ENCODE peak calls at places on chromosomes 12 and 14, in four cellular contexts. J, P, C and T are unnamed samples.

GRCh38 chr12:50315803-50316202 is 32.5 kb upstream of the LIMA1 start:
- DNase-seq in J (no peak), P (no peak), C (no peak), T (no peak)

GRCh38 chr12:69779928-69780327 is 41.3 kb downstream of the RAB3IP start:
- DNase-seq in J (no peak), P (peak), C (peak), T (peak)

GRCh38 chr12:27682534-27682933 is 13.7 kb upstream of the REP15 start:
- DNase-seq in J (no peak), P (peak), C (peak), T (no peak)

GRCh38 chr14:61525293-61526011 is 169.9 kb upstream of the HIF1A start:
- DNase-seq in J (peak), P (peak), C (peak), T (peak)

GRCh38 chr12:113333877-113334785 is 778 bp downstream of the SLC8B1 start:
- DNase-seq in J (no peak), P (no peak), C (no peak), T (no peak)

GRCh38 chr12:6767301-6767591 is 1.1 kb downstream of the PTMS start:
- DNase-seq in J (no peak), P (no peak), C (no peak), T (no peak)

GRCh38 chr14:96893966-96894622 is 96.9 kb downstream of the VRK1 start:
- DNase-seq in J (no peak), P (no peak), C (no peak), T (no peak)

GRCh38 chr14:31964979-31965734 is 111.9 kb upstream of the ARHGAP5 start:
- DNase-seq in J (no peak), P (no peak), C (no peak), T (no peak)

GRCh38 chr14:105475916-105476845 is 1.6 kb downstream of the CRIP2 start:
- DNase-seq in J (no peak), P (peak), C (peak), T (no peak)

GRCh38 chr14:80323266-80323665 is 112.0 kb upstream of the DIO2 start:
- DNase-seq in J (no peak), P (no peak), C (no peak), T (no peak)

GRCh38 chr12:124411291-124411878 is 116.5 kb downstream of the RFLNA start:
- DNase-seq in J (no peak), P (peak), C (peak), T (no peak)

GRCh38 chr14:29054119-29054518 is 287.5 kb downstream of the FOXG1 start:
- DNase-seq in J (no peak), P (peak), C (no peak), T (no peak)

GRCh38 chr14:63508033-63508432 is 35.1 kb downstream of the PPP2R5E start:
- DNase-seq in J (no peak), P (no peak), C (no peak), T (no peak)

GRCh38 chr12:130651188-130651587 is 64.9 kb downstream of the RIMBP2 start:
- DNase-seq in J (no peak), P (no peak), C (no peak), T (no peak)

GRCh38 chr12:132309162-132310086 is 20.0 kb downstream of the GALNT9 start:
- DNase-seq in J (no peak), P (no peak), C (no peak), T (no peak)

GRCh38 chr12:42689699-42690098 is 100.2 kb upstream of the PRICKLE1 start:
- DNase-seq in J (no peak), P (no peak), C (no peak), T (no peak)

GRCh38 chr14:59126714-59127436 is 61.6 kb upstream of the DAAM1 start:
- DNase-seq in J (peak), P (peak), C (peak), T (peak)

GRCh38 chr14:59130472-59130871 is 58.0 kb upstream of the DAAM1 start:
- DNase-seq in J (no peak), P (no peak), C (no peak), T (no peak)

GRCh38 chr14:59125156-59125555 is 63.3 kb upstream of the DAAM1 start:
- DNase-seq in J (no peak), P (no peak), C (no peak), T (no peak)

GRCh38 chr14:59123975-59124374 is 64.5 kb upstream of the DAAM1 start:
- DNase-seq in J (no peak), P (peak), C (peak), T (no peak)

GRCh38 chr14:59127437-59127732 is 61.1 kb upstream of the DAAM1 start:
- DNase-seq in J (no peak), P (no peak), C (no peak), T (no peak)
- TF ChIP-seq CTCF in J (peak), P (no peak), C (no peak), T (no peak)

DNA sequence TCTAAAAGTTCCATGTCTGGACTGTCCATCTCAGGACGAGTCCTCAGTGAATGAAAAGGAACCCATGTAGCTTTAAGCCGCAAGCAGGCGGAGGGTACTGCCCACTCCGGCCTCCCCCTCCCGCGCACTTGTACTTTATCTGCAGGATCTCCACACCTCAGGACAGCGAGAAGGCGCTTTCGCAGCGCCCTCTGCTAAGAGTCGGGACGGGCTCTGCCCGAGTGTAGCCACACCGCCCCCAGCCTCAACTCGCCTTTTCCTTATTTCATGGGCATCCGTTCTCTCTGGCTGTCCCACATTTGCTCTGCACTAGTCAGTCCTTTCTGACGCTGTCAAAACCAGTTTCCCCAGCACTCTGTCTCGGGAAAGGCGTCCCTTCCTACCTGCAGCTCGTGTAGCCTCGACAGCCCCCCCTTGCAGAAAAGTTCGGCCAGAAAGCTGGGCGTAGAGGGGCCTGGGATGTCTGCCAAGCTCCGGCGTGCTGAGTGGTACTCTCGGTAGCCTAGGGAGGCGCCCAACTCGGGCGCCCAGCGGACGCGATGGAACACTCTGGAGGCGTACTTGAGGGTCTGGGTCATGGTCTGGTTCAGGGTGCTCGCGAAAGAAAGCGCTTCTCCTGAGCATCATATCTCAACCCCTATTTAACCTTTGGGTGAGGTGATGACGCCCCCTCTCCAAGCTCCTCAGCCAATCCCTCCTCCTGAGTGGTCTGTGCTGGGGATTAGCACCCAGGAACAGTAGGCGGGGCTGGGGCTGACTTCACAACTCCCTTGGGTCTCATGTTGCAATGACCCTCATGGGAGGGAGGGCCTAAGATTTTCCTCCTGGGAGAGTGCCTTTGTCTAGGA is at the start of gene CYP27B1:
- DNase-seq in J (no peak), P (peak), C (no peak), T (no peak)
- TF ChIP-seq CTCF in J (no peak), P (no peak), C (no peak), T (no peak)

DNA sequence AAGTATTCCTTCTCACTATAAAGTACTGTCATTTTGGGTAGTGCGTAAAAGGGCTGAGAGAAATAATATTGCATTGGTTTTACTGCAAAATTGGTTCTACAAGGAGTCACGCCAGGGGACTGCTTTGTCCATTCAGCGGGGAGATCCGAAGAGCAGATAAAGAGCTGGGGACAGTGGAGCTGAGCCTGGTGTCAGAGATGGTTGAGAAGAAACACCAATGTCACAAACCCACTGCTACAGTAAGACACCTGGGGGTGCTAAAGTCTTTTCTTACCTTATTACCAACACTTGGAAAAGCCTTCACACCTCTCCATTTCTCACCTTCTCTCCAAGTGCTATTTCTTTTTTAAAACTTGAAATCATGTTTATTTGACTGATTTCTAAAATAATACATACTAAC is 14.1 kb downstream of the IL31 start:
- DNase-seq in J (no peak), P (no peak), C (no peak), T (peak)
- TF ChIP-seq CTCF in J (peak), P (no peak), C (no peak), T (peak)

GRCh38 chr12:2179953-2180736 is 127.4 kb downstream of the CACNA1C start:
- DNase-seq in J (no peak), P (peak), C (peak), T (no peak)

GRCh38 chr12:2177751-2178150 is 125.0 kb downstream of the CACNA1C start:
- DNase-seq in J (no peak), P (no peak), C (no peak), T (no peak)

GRCh38 chr12:2179058-2179457 is 126.3 kb downstream of the CACNA1C start:
- DNase-seq in J (no peak), P (no peak), C (no peak), T (no peak)

GRCh38 chr12:2183556-2184541 is 131.1 kb downstream of the CACNA1C start:
- DNase-seq in J (no peak), P (peak), C (peak), T (no peak)

GRCh38 chr12:2180737-2181082 is 127.9 kb downstream of the CACNA1C start:
- DNase-seq in J (no peak), P (no peak), C (no peak), T (no peak)
- TF ChIP-seq CTCF in J (no peak), P (no peak), C (no peak), T (no peak)

DNA sequence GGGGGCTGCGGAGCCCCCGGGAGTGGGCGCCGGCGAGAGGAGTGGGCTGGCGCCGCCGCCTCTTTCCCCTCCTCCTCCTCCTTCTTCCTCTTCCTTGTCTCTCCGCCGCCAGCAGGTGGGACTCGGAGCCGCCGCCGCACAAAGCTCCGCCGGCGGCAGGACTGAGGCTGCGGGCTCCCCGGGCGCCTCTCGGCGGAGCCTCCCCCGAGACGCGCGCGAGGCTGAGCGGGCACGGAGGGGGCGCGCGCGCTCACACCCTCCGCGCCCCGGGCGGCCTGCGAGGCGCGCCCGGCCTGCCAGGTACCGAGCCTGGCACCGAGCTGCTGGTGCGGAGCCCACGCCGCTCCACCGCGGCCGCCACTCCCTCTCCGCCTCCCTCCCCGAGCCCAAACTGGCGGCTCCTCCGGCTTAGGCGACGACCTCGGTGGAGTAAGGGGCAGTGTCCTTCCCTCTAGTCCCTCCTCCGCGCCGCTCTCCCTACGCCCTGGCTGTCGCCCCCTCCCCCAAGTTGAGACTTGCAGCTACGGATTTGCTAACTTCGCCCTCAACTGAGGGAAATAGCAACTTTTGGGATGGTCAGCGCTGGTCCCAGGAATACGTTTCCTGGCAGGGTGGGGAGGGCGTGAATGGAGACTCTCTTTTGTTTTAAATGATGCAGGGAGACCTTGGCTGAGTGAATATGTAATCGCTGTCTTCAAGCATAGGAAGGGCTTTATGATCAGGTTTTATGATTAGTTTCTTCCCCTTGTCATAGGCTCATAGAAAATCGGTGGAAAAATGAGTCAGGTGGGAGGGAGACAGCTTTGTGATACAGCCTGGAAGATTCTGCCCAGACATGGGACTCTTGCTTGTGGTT is 199.5 kb upstream of the CAND1 start:
- DNase-seq in J (peak), P (no peak), C (peak), T (peak)
- TF ChIP-seq CTCF in J (no peak), P (no peak), C (no peak), T (no peak)

GRCh38 chr14:88271205-88271604 is 51.9 kb downstream of the KCNK10 start:
- DNase-seq in J (no peak), P (no peak), C (no peak), T (no peak)
- TF ChIP-seq CTCF in J (no peak), P (no peak), C (no peak), T (no peak)

DNA sequence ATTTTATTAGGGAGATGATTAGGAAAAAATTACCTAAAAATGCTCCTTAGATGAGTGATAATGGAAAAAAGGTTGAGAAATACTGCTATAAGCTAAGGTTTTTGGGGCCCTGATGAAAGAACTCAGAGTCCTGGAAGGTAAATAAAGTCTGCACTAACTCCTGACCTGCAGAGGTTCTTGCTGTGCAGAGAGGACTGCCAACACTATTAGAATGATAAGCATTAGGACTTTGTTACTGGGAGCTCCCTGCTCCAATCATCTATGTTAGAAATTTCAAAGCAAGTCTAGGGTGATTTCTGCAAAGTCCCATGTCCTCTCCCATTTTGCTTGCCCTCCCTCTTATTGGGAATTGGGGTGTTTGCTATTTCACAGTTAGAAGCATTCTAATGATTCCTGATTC is 112.2 kb downstream of the SMOC1 start:
- DNase-seq in J (no peak), P (no peak), C (no peak), T (no peak)
- TF ChIP-seq CTCF in J (no peak), P (no peak), C (no peak), T (no peak)